ENCODE peak calls at places on chromosomes 4 and X, in eight cellular contexts. V, S, I, B, X, R, T and U are unnamed samples.

GRCh38 chr4:80336582-80336981 is 1.1 kb downstream of the CFAP299 start:
- DNase-seq in V (peak), S (no peak), I (peak), B (peak), X (peak), R (peak), T (peak), U (no peak)

GRCh38 chr4:152464030-152464823 is 71.7 kb downstream of the FBXW7 start:
- DNase-seq in V (no peak), S (no peak), I (no peak), B (no peak), X (no peak), R (no peak), T (no peak), U (no peak)

GRCh38 chr4:65943076-65943475 is 272.8 kb upstream of the EPHA5 start:
- DNase-seq in V (peak), S (no peak), I (no peak), B (peak), X (peak), R (peak), T (peak), U (no peak)

GRCh38 chr4:93788712-93789111 is 39.8 kb upstream of the ATOH1 start:
- DNase-seq in V (peak), S (no peak), I (peak), B (peak), X (peak), R (peak), T (peak), U (peak)

GRCh38 chrX:2542826-2543551 is 42.2 kb upstream of the DHRSX start:
- DNase-seq in V (no peak), S (no peak), I (no peak), B (no peak), X (no peak), R (no peak), T (no peak), U (no peak)

GRCh38 chr4:110624904-110625494 is 2.1 kb upstream of the PITX2 start:
- DNase-seq in V (no peak), S (no peak), I (no peak), B (no peak), X (no peak), R (no peak), T (no peak), U (no peak)

GRCh38 chr4:154376461-154376860 is 115.1 kb downstream of the DCHS2 start:
- DNase-seq in V (no peak), S (no peak), I (no peak), B (no peak), X (no peak), R (no peak), T (no peak), U (no peak)

GRCh38 chr4:38163216-38164006 is 203.2 kb downstream of the PTTG2 start:
- DNase-seq in V (peak), S (no peak), I (no peak), B (peak), X (peak), R (peak), T (peak), U (peak)

GRCh38 chrX:84320023-84320422 is 132.0 kb upstream of the RPS6KA6 start:
- DNase-seq in V (no peak), S (no peak), I (no peak), B (no peak), X (no peak), R (no peak), T (no peak), U (no peak)

GRCh38 chrX:149829751-149830191 is 48.0 kb downstream of the MAGEA9 start:
- DNase-seq in V (peak), S (no peak), I (no peak), B (no peak), X (peak), R (peak), T (peak), U (no peak)

GRCh38 chr4:185915271-185915670 is 103.3 kb upstream of the SORBS2 start:
- DNase-seq in V (no peak), S (no peak), I (no peak), B (no peak), X (no peak), R (no peak), T (no peak), U (no peak)

GRCh38 chrX:130082244-130083106 is 27.8 kb downstream of the ELF4 start:
- DNase-seq in V (no peak), S (peak), I (peak), B (no peak), X (no peak), R (no peak), T (no peak), U (peak)

GRCh38 chr4:183099537-183100297 is 660 bp downstream of the WWC2 start:
- DNase-seq in V (peak), S (peak), I (peak), B (peak), X (no peak), R (no peak), T (no peak), U (peak)

GRCh38 chr4:114785570-114785969 is 187.0 kb downstream of the UGT8 start:
- DNase-seq in V (no peak), S (no peak), I (no peak), B (no peak), X (no peak), R (no peak), T (no peak), U (no peak)

GRCh38 chr4:155759372-155760252 is 791 bp downstream of the GUCY1B1 start:
- DNase-seq in V (peak), S (peak), I (peak), B (peak), X (peak), R (no peak), T (no peak), U (peak)

GRCh38 chrX:63258144-63258543 is 93.0 kb downstream of the SPIN4 start:
- DNase-seq in V (no peak), S (no peak), I (no peak), B (no peak), X (no peak), R (no peak), T (no peak), U (no peak)

GRCh38 chrX:100745806-100746537 is 14.1 kb upstream of the SYTL4 start:
- DNase-seq in V (peak), S (no peak), I (no peak), B (no peak), X (peak), R (peak), T (no peak), U (no peak)

GRCh38 chr4:108060164-108060563 is 70.5 kb downstream of the HADH start:
- DNase-seq in V (peak), S (no peak), I (no peak), B (peak), X (peak), R (peak), T (peak), U (no peak)

GRCh38 chr4:137961051-137961438 is 281.1 kb downstream of the SLC7A11 start:
- DNase-seq in V (peak), S (no peak), I (no peak), B (peak), X (no peak), R (no peak), T (peak), U (no peak)

GRCh38 chr4:2074588-2074987 is 15.5 kb downstream of the NAT8L start:
- DNase-seq in V (no peak), S (no peak), I (no peak), B (no peak), X (no peak), R (no peak), T (no peak), U (peak)

GRCh38 chr4:166435449-166435848 is 562.4 kb downstream of the TLL1 start:
- DNase-seq in V (peak), S (no peak), I (no peak), B (peak), X (peak), R (peak), T (peak), U (no peak)

GRCh38 chr4:154838155-154838554 is 57.1 kb downstream of the RBM46 start:
- DNase-seq in V (no peak), S (no peak), I (no peak), B (no peak), X (no peak), R (no peak), T (no peak), U (no peak)

GRCh38 chr4:96845091-96845490 is 1005.2 kb downstream of the PDHA2 start:
- DNase-seq in V (no peak), S (no peak), I (no peak), B (no peak), X (no peak), R (no peak), T (no peak), U (no peak)

GRCh38 chrX:111181883-111182400 is 86.0 kb downstream of the PAK3 start:
- DNase-seq in V (no peak), S (no peak), I (no peak), B (no peak), X (no peak), R (no peak), T (no peak), U (no peak)

GRCh38 chrX:16822723-16823122 is 36.5 kb downstream of the TXLNG start:
- DNase-seq in V (peak), S (no peak), I (no peak), B (no peak), X (peak), R (peak), T (peak), U (no peak)

GRCh38 chrX:19382500-19383145 is 38.9 kb downstream of the PDHA1 start:
- DNase-seq in V (peak), S (peak), I (peak), B (peak), X (peak), R (peak), T (peak), U (peak)

GRCh38 chr4:183612329-183613250 is 46.4 kb downstream of the RWDD4 start:
- DNase-seq in V (no peak), S (no peak), I (no peak), B (no peak), X (no peak), R (no peak), T (no peak), U (no peak)

GRCh38 chrX:10755477-10756334 is 135.3 kb upstream of the MID1 start:
- DNase-seq in V (peak), S (no peak), I (no peak), B (peak), X (peak), R (peak), T (peak), U (no peak)

GRCh38 chrX:66200050-66200664 is 36.1 kb downstream of the HEPH start:
- DNase-seq in V (no peak), S (no peak), I (no peak), B (peak), X (peak), R (no peak), T (no peak), U (no peak)

GRCh38 chr4:149113804-149114430 is 671.7 kb upstream of the NR3C2 start:
- DNase-seq in V (peak), S (no peak), I (no peak), B (no peak), X (peak), R (peak), T (peak), U (no peak)

GRCh38 chr4:67106846-67107467 is 438.3 kb downstream of the CENPC start:
- DNase-seq in V (no peak), S (no peak), I (no peak), B (peak), X (no peak), R (no peak), T (no peak), U (no peak)
- TF ChIP-seq CTCF in V (no peak), S (no peak), I (no peak), B (no peak), X (no peak), R (no peak), T (no peak), U (no peak)

DNA sequence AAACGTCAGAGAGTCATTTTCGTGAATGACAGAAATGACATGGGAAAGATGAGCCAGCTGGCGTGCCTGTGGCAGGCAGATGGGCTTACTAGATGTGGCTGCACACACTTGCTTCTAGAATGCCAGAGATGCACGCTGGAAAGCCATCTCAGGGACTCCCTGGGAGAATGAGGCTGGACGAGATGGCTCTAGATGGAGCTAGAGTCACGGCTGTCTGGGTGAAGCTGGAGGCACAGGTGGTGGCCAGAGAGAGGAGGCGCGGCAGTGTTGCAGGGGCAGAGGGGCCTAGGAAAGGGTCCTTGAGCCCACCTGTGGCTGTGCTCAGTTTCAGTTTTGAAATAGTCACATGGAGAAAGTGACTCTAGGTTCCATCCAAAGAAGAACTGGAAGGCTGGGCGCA is 26.0 kb downstream of the TKTL1 start:
- DNase-seq in V (no peak), S (no peak), I (peak), B (peak), X (no peak), R (no peak), T (peak), U (no peak)
- TF ChIP-seq CTCF in V (no peak), S (no peak), I (peak), B (no peak), X (no peak), R (peak), T (no peak), U (peak)

GRCh38 chr4:109294468-109295020 is 7.9 kb downstream of the COL25A1 start:
- DNase-seq in V (peak), S (no peak), I (no peak), B (no peak), X (peak), R (peak), T (no peak), U (no peak)

GRCh38 chr4:109295081-109295480 is 7.4 kb downstream of the COL25A1 start:
- DNase-seq in V (no peak), S (no peak), I (no peak), B (no peak), X (no peak), R (no peak), T (no peak), U (no peak)

GRCh38 chr4:109290918-109291317 is 11.5 kb downstream of the COL25A1 start:
- DNase-seq in V (no peak), S (no peak), I (no peak), B (peak), X (no peak), R (no peak), T (no peak), U (no peak)

GRCh38 chr4:109296545-109296944 is 5.9 kb downstream of the COL25A1 start:
- DNase-seq in V (no peak), S (no peak), I (no peak), B (no peak), X (no peak), R (peak), T (no peak), U (no peak)

GRCh38 chr4:109294006-109294405 is 8.5 kb downstream of the COL25A1 start:
- DNase-seq in V (peak), S (no peak), I (no peak), B (peak), X (peak), R (no peak), T (no peak), U (no peak)
- TF ChIP-seq CTCF in V (peak), S (peak), I (peak), B (no peak), X (peak), R (peak), T (peak), U (peak)

DNA sequence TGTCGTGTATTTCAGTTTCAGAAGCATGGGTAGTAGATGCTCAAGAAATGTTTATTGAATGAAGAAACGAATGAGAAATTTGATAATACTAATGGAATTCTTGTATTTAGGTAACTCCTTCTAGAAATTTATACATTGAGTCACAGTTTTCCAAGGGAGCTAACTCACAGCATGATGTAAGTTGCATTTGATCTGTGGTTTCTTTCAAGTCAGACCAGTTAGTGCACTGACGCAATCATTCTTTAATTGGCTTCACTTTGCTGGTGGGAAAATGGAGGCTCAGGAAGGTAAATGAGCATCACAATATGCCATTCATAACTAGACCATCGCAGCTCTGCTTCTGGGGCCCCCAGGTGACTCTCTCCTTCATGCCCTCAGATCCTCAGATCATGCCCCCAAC is 17.3 kb upstream of the CWH43 start:
- DNase-seq in V (peak), S (no peak), I (no peak), B (no peak), X (peak), R (peak), T (peak), U (no peak)
- TF ChIP-seq CTCF in V (no peak), S (no peak), I (no peak), B (no peak), X (no peak), R (no peak), T (no peak), U (no peak)

GRCh38 chr4:56048621-56049427 is 100.1 kb downstream of the CEP135 start:
- DNase-seq in V (peak), S (no peak), I (peak), B (peak), X (peak), R (peak), T (peak), U (peak)
- TF ChIP-seq CTCF in V (peak), S (no peak), I (peak), B (peak), X (no peak), R (peak), T (peak), U (peak)